ENCODE peak calls at places on chromosomes 5 and 9, in six cellular contexts. O, A, G, P, H and Q are unnamed samples.

GRCh38 chr9:105046907-105047651 is 119.1 kb upstream of the ABCA1 start:
- DNase-seq in A (no peak), P (no peak), O (no peak), H (no peak), G (peak), Q (no peak)

GRCh38 chr5:90191352-90192045 is 218.1 kb downstream of the CETN3 start:
- DNase-seq in P (no peak), O (no peak), G (peak), A (no peak), H (no peak), Q (no peak)

GRCh38 chr9:32844259-32844658 is 60.9 kb downstream of the TMEM215 start:
- DNase-seq in P (no peak), O (no peak), A (no peak), G (no peak), H (no peak), Q (no peak)

GRCh38 chr9:37412431-37413151 is 9.9 kb upstream of the GRHPR start:
- DNase-seq in P (no peak), G (no peak), A (no peak), O (no peak), H (no peak), Q (no peak)

GRCh38 chr9:134315716-134316443 is 10.4 kb upstream of the RXRA start:
- DNase-seq in P (no peak), H (no peak), A (no peak), O (peak), G (no peak), Q (no peak)

GRCh38 chr5:131635755-131636479 is 888 bp upstream of the RAPGEF6 start:
- DNase-seq in O (peak), P (no peak), A (no peak), G (no peak), H (no peak), Q (no peak)

GRCh38 chr9:38107811-38108304 is 38.8 kb upstream of the SHB start:
- DNase-seq in G (no peak), P (peak), A (no peak), O (no peak), H (no peak), Q (no peak)

GRCh38 chr5:120252839-120253238 is 211.3 kb upstream of the PRR16 start:
- DNase-seq in G (peak), A (peak), H (no peak), P (no peak), O (no peak), Q (no peak)

GRCh38 chr9:96510258-96510657 is 60.3 kb downstream of the HABP4 start:
- DNase-seq in G (no peak), H (no peak), P (no peak), A (no peak), O (no peak), Q (no peak)

GRCh38 chr9:134591082-134591571 is 50.5 kb upstream of the COL5A1 start:
- DNase-seq in H (no peak), A (no peak), O (no peak), P (no peak), G (no peak), Q (peak)

GRCh38 chr9:70574222-70574837 is 159.9 kb upstream of the KLF9 start:
- DNase-seq in P (peak), A (peak), H (no peak), G (no peak), O (no peak), Q (no peak)

GRCh38 chr5:159415301-159415937 is 85.1 kb upstream of the IL12B start:
- DNase-seq in G (peak), A (no peak), H (no peak), O (no peak), P (no peak), Q (no peak)

GRCh38 chr9:132800038-132800648 is 77.9 kb downstream of the AK8 start:
- DNase-seq in G (peak), H (peak), O (peak), A (peak), P (peak), Q (peak)

GRCh38 chr5:141121985-141122384 is 367 bp downstream of the PCDHB4 start:
- DNase-seq in G (peak), P (no peak), H (no peak), O (peak), A (no peak), Q (no peak)